ENCODE peak calls at places on chromosomes 4 and X, in eight cellular contexts. R is GM23248, B is neural progenitor cell, D is MM.1S, L is GM23338, O is HCT116, Q is OCI-LY7, E is SK-N-SH. H is an unnamed sample.

GRCh38 chrX:76538860-76539259 is 111.3 kb downstream of the MAGEE1 start:
- DNase-seq in D (no peak), R (no peak), Q (no peak), O (no peak), L (peak), E (no peak), B (peak), H (no peak)

GRCh38 chr4:48342559-48342878 is 1.2 kb downstream of the SLAIN2 start:
- DNase-seq in B (no peak), R (peak), D (peak), O (no peak), L (no peak), Q (peak), E (no peak), H (no peak)

GRCh38 chr4:145044341-145044740 is 53.7 kb downstream of the ANAPC10 start:
- DNase-seq in D (no peak), O (no peak), E (no peak), Q (no peak), B (no peak), L (no peak), R (peak), H (no peak)

GRCh38 chrX:133473451-133473850 is 58.2 kb upstream of the GPC4 start:
- DNase-seq in Q (no peak), O (no peak), E (no peak), D (no peak), R (peak), L (no peak), B (no peak), H (peak)

GRCh38 chrX:124023838-124024238 is 62.3 kb downstream of the STAG2 start:
- DNase-seq in R (peak), D (no peak), E (no peak), B (no peak), Q (no peak), O (no peak), L (no peak), H (no peak)

GRCh38 chrX:30190426-30190825 is 24.9 kb upstream of the MAGEB2 start:
- DNase-seq in E (no peak), D (no peak), O (no peak), B (no peak), Q (no peak), L (no peak), R (no peak), H (no peak)

GRCh38 chr4:21882050-21882839 is 66.3 kb downstream of the KCNIP4 start:
- DNase-seq in O (no peak), L (no peak), D (peak), Q (no peak), E (no peak), B (no peak), R (peak), H (peak)

GRCh38 chr4:165768281-165768680 is 104.8 kb upstream of the TLL1 start:
- DNase-seq in O (no peak), Q (no peak), B (no peak), E (no peak), D (no peak), L (no peak), R (no peak), H (no peak)

GRCh38 chrX:56765816-56766553 is 36.9 kb downstream of the NBDY start:
- DNase-seq in R (peak), E (no peak), O (no peak), L (no peak), Q (peak), B (no peak), D (peak), H (no peak)

GRCh38 chr4:72366601-72367000 is 202.4 kb downstream of the ADAMTS3 start:
- DNase-seq in B (no peak), Q (no peak), E (no peak), R (peak), L (no peak), D (no peak), O (no peak), H (no peak)

GRCh38 chrX:43958529-43958928 is 14.7 kb downstream of the NDP start:
- DNase-seq in L (peak), O (peak), Q (peak), R (peak), B (peak), E (peak), D (peak), H (peak)

DNA sequence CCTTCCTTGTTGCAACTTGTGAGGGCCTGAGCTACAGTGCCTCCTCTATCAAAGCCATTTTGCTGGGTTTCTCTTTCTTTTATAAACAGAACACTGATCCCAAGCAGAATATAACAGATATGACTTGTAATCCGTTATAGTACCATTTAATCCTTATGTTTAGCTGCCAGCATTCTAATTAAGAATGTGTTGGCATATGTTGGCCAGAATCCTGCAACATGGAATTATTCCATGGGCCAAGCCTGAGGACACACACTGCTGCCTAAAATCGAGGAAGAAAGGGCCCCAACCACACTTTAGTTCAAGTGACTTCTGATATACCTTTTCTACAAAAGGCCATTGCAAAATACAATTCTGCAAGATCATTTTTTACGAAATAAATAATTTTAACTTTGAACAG is 28.0 kb downstream of the PALLD start:
- DNase-seq in R (no peak), O (no peak), L (no peak), B (no peak), Q (no peak), E (no peak), D (no peak), H (no peak)
- H2AFZ ChIP-seq in R (no peak), O (no peak), L (no peak), B (no peak), Q (no peak), E (no peak), D (no peak), H (no peak)

DNA sequence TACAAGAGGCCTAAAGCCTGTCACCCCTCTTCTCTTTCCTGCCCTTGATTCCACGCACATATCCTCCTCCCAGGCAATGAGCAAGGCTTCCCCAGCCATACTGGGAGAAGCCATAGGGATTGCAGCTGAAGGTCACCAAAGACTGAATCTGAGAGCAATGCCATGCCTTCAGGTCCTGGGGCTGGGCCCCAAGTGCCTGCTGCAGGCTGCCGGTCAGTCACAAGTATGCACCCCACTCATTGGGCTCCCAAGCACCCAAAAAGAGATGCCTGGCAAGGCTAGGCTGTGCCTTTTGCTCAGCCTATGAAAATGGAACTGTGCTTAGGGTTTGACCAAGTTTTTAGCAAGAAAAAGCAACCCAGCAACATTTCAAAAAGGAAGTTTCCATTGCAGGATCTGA is 210.6 kb upstream of the MAMLD1 start:
- DNase-seq in Q (no peak), L (no peak), O (no peak), E (no peak), B (no peak), R (no peak), D (no peak), H (no peak)
- TF ChIP-seq EZH2phosphoT487 in Q (no peak), L (no peak), O (no peak), E (no peak), B (no peak), R (no peak), D (no peak), H (no peak)

GRCh38 chr4:169068423-169068822 is 58.4 kb upstream of the CBR4 start:
- DNase-seq in Q (no peak), L (no peak), E (no peak), B (no peak), O (no peak), R (no peak), D (no peak), H (no peak)
- H2AFZ ChIP-seq in Q (no peak), L (peak), E (no peak), B (no peak), O (no peak), R (no peak), D (no peak), H (no peak)

GRCh38 chrX:10006086-10006485 is 38.9 kb downstream of the CLDN34 start:
- DNase-seq in D (no peak), R (no peak), Q (no peak), B (no peak), O (no peak), E (no peak), L (no peak), H (no peak)
- TF ChIP-seq EZH2phosphoT487 in D (no peak), R (no peak), Q (no peak), B (no peak), O (no peak), E (no peak), L (no peak), H (no peak)

H was measured in PC-3.